ENCODE peak calls at places on chromosome 21, in six cellular contexts. One of them, this sample, is unnamed.

GRCh38 chr21:14889080-14889805 is 175.6 kb downstream of the NRIP1 start:
- DNase-seq in mammary epithelial cell: peak
- DNase-seq in K562: no peak
- DNase-seq in hepatocyte: peak
- DNase-seq in endothelial cell of umbilical vein: no peak
- DNase-seq in fibroblast of lung: peak
- DNase-seq in this sample: no peak

GRCh38 chr21:31929548-31929947 is 56.7 kb downstream of the HUNK start:
- DNase-seq in K562: no peak
- DNase-seq in fibroblast of lung: no peak
- DNase-seq in mammary epithelial cell: no peak
- DNase-seq in endothelial cell of umbilical vein: no peak
- DNase-seq in hepatocyte: no peak
- DNase-seq in this sample: no peak

GRCh38 chr21:45644041-45644906 is 749 bp downstream of the PCBP3 start:
- DNase-seq in hepatocyte: peak
- DNase-seq in K562: peak
- DNase-seq in endothelial cell of umbilical vein: no peak
- DNase-seq in fibroblast of lung: peak
- DNase-seq in mammary epithelial cell: no peak
- DNase-seq in this sample: no peak

GRCh38 chr21:33578959-33579542 is 9.4 kb downstream of the DONSON start:
- DNase-seq in hepatocyte: no peak
- DNase-seq in endothelial cell of umbilical vein: peak
- DNase-seq in K562: no peak
- DNase-seq in fibroblast of lung: peak
- DNase-seq in mammary epithelial cell: peak
- DNase-seq in this sample: no peak

GRCh38 chr21:46092026-46092764 is 5.7 kb upstream of the COL6A2 start:
- DNase-seq in K562: no peak
- DNase-seq in fibroblast of lung: peak
- DNase-seq in mammary epithelial cell: no peak
- DNase-seq in hepatocyte: peak
- DNase-seq in endothelial cell of umbilical vein: no peak
- DNase-seq in this sample: no peak

GRCh38 chr21:21046063-21046462 is 47.9 kb downstream of the NCAM2 start:
- DNase-seq in fibroblast of lung: no peak
- DNase-seq in mammary epithelial cell: no peak
- DNase-seq in K562: no peak
- DNase-seq in endothelial cell of umbilical vein: no peak
- DNase-seq in hepatocyte: no peak
- DNase-seq in this sample: no peak

GRCh38 chr21:35051287-35051818 is 2.3 kb upstream of the RUNX1 start:
- DNase-seq in K562: peak
- DNase-seq in hepatocyte: peak
- DNase-seq in mammary epithelial cell: peak
- DNase-seq in endothelial cell of umbilical vein: peak
- DNase-seq in fibroblast of lung: peak
- DNase-seq in this sample: peak

GRCh38 chr21:23247334-23247733 is 2249.1 kb downstream of the NCAM2 start:
- DNase-seq in fibroblast of lung: no peak
- DNase-seq in mammary epithelial cell: no peak
- DNase-seq in K562: no peak
- DNase-seq in endothelial cell of umbilical vein: peak
- DNase-seq in hepatocyte: no peak
- DNase-seq in this sample: peak

GRCh38 chr21:45309541-45310381 is 22.1 kb upstream of the POFUT2 start:
- DNase-seq in endothelial cell of umbilical vein: peak
- DNase-seq in mammary epithelial cell: no peak
- DNase-seq in K562: no peak
- DNase-seq in hepatocyte: no peak
- DNase-seq in fibroblast of lung: no peak
- DNase-seq in this sample: no peak

GRCh38 chr21:16891821-16892220 is 621.0 kb upstream of the CXADR start:
- DNase-seq in fibroblast of lung: peak
- DNase-seq in mammary epithelial cell: no peak
- DNase-seq in hepatocyte: no peak
- DNase-seq in endothelial cell of umbilical vein: peak
- DNase-seq in K562: no peak
- DNase-seq in this sample: no peak

GRCh38 chr21:32712043-32712442 is 15.8 kb downstream of the SYNJ1 start:
- DNase-seq in K562: no peak
- DNase-seq in mammary epithelial cell: no peak
- DNase-seq in endothelial cell of umbilical vein: no peak
- DNase-seq in fibroblast of lung: no peak
- DNase-seq in hepatocyte: no peak
- DNase-seq in this sample: no peak

GRCh38 chr21:17492415-17493168 is 20.3 kb upstream of the CXADR start:
- DNase-seq in hepatocyte: peak
- DNase-seq in mammary epithelial cell: peak
- DNase-seq in endothelial cell of umbilical vein: no peak
- DNase-seq in fibroblast of lung: no peak
- DNase-seq in K562: no peak
- DNase-seq in this sample: no peak

GRCh38 chr21:46559291-46559983 is 45.4 kb downstream of the S100B start:
- DNase-seq in K562: no peak
- DNase-seq in endothelial cell of umbilical vein: peak
- DNase-seq in hepatocyte: no peak
- DNase-seq in mammary epithelial cell: no peak
- DNase-seq in fibroblast of lung: no peak
- DNase-seq in this sample: no peak

GRCh38 chr21:39054066-39054465 is 129.2 kb downstream of the PSMG1 start:
- DNase-seq in endothelial cell of umbilical vein: no peak
- DNase-seq in hepatocyte: no peak
- DNase-seq in fibroblast of lung: no peak
- DNase-seq in K562: no peak
- DNase-seq in mammary epithelial cell: no peak
- DNase-seq in this sample: no peak

GRCh38 chr21:39057121-39057520 is 126.1 kb downstream of the PSMG1 start:
- DNase-seq in fibroblast of lung: no peak
- DNase-seq in K562: no peak
- DNase-seq in hepatocyte: no peak
- DNase-seq in endothelial cell of umbilical vein: no peak
- DNase-seq in mammary epithelial cell: no peak
- DNase-seq in this sample: no peak

GRCh38 chr21:39052718-39053117 is 130.5 kb downstream of the PSMG1 start:
- DNase-seq in K562: no peak
- DNase-seq in hepatocyte: no peak
- DNase-seq in endothelial cell of umbilical vein: no peak
- DNase-seq in fibroblast of lung: no peak
- DNase-seq in mammary epithelial cell: no peak
- DNase-seq in this sample: no peak

GRCh38 chr21:39053126-39053525 is 130.1 kb downstream of the PSMG1 start:
- DNase-seq in hepatocyte: no peak
- DNase-seq in endothelial cell of umbilical vein: no peak
- DNase-seq in fibroblast of lung: no peak
- DNase-seq in K562: no peak
- DNase-seq in mammary epithelial cell: no peak
- DNase-seq in this sample: no peak

DNA sequence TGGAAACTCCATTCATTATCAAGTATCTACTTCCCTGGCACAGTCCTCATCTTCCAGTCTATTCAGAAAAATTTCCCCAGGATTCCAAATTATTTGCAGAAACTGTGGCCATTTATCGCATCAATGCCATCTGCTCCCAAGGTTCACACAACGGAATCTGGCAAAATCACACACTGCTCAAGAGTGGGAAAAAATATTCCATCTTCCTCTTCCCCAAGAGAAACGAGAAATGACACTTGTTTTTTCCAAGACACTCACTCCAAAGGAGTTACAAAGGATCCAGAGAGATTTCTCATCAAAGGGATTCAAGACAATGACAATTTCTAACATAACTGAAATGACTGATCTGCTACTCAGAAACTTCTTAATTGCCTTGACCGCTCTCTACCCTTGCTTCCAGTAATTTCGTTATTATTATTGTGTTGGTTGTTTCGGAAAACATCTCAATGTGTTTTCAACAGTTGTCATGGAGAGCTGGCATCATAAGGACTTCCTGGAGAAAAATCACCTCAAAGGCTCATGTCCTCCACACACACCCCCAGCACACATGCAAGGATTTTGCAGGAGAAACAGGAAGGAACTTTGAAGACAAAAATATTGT is 128.0 kb downstream of the PSMG1 start:
- DNase-seq in K562: no peak
- DNase-seq in mammary epithelial cell: no peak
- DNase-seq in hepatocyte: no peak
- DNase-seq in fibroblast of lung: no peak
- DNase-seq in endothelial cell of umbilical vein: peak
- DNase-seq in this sample: no peak
- H3K27ac ChIP-seq in K562: no peak
- H3K27ac ChIP-seq in mammary epithelial cell: no peak
- H3K27ac ChIP-seq in hepatocyte: no peak
- H3K27ac ChIP-seq in fibroblast of lung: no peak
- H3K27ac ChIP-seq in endothelial cell of umbilical vein: no peak
- H3K27ac ChIP-seq in this sample: no peak

DNA sequence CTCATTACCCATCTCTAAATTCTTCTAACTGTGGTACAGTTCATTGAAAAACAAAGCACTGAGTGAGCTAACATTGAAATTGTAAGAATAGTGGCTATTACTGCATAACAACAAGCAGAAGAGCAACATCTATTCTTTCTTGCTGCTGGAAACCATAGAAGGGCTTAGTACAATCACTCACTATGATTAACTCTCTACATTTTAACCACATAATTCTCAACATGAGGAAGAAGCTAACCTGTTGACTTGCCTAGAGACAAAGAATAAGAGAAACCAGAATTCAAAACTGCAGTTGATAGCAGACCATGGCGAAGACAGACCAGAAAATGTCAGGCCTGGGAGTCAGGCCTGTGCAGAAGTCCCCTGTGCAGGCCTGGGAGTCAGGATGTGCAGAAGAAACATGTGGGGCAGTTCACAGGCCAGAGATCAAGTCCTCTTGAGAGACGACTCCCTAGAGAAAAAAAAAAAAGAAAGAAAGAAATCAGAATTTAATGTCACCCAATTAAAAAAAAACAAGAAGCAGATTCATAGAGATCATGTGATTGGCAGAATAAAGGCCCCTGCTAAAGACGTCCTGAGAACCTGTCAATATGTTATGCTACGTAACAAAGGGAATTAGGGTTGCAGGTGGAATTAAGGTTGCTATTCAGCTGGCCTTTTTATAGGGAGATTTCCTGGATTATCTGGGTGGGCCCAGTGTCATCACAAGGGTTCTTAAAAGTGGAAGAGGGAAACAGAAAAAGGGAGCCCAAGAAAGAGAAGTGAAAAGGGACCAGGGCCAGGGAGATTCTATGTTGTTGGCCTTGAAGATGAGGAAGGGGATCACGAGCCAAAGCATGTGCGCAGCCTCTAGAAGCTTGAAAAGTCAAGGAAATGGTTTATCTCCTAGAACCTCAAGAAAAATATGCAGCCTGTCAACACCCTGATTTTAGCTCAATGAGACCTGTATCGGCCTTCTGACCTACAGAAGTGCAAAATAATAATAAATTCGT is 94.9 kb downstream of the MRPL39 start:
- DNase-seq in mammary epithelial cell: no peak
- DNase-seq in K562: no peak
- DNase-seq in fibroblast of lung: no peak
- DNase-seq in endothelial cell of umbilical vein: no peak
- DNase-seq in hepatocyte: no peak
- DNase-seq in this sample: no peak
- TF ChIP-seq EZH2 in mammary epithelial cell: no peak
- TF ChIP-seq EZH2 in K562: no peak
- TF ChIP-seq EZH2 in fibroblast of lung: no peak
- TF ChIP-seq EZH2 in endothelial cell of umbilical vein: no peak
- TF ChIP-seq EZH2 in hepatocyte: no peak
- TF ChIP-seq EZH2 in this sample: no peak

GRCh38 chr21:42520628-42521253 is 7.1 kb downstream of the SLC37A1 start:
- DNase-seq in K562: peak
- DNase-seq in fibroblast of lung: no peak
- DNase-seq in endothelial cell of umbilical vein: no peak
- DNase-seq in hepatocyte: no peak
- DNase-seq in mammary epithelial cell: no peak
- DNase-seq in this sample: no peak
- TF ChIP-seq CTCF in K562: peak
- TF ChIP-seq CTCF in fibroblast of lung: peak
- TF ChIP-seq CTCF in endothelial cell of umbilical vein: no peak
- TF ChIP-seq CTCF in hepatocyte: peak
- TF ChIP-seq CTCF in mammary epithelial cell: no peak
- TF ChIP-seq CTCF in this sample: no peak

GRCh38 chr21:38495242-38495641 is 3.0 kb downstream of the ERG start:
- DNase-seq in hepatocyte: no peak
- DNase-seq in mammary epithelial cell: no peak
- DNase-seq in endothelial cell of umbilical vein: no peak
- DNase-seq in fibroblast of lung: no peak
- DNase-seq in K562: no peak
- DNase-seq in this sample: no peak

GRCh38 chr21:38494688-38495087 is 3.6 kb downstream of the ERG start:
- DNase-seq in K562: no peak
- DNase-seq in endothelial cell of umbilical vein: peak
- DNase-seq in mammary epithelial cell: no peak
- DNase-seq in fibroblast of lung: no peak
- DNase-seq in hepatocyte: no peak
- DNase-seq in this sample: no peak

GRCh38 chr21:38494254-38494648 is 4.0 kb downstream of the ERG start:
- DNase-seq in fibroblast of lung: no peak
- DNase-seq in mammary epithelial cell: no peak
- DNase-seq in endothelial cell of umbilical vein: no peak
- DNase-seq in hepatocyte: no peak
- DNase-seq in K562: no peak
- DNase-seq in this sample: no peak

GRCh38 chr21:38492002-38492401 is 6.3 kb downstream of the ERG start:
- DNase-seq in hepatocyte: no peak
- DNase-seq in mammary epithelial cell: no peak
- DNase-seq in fibroblast of lung: no peak
- DNase-seq in endothelial cell of umbilical vein: peak
- DNase-seq in K562: no peak
- DNase-seq in this sample: no peak

DNA sequence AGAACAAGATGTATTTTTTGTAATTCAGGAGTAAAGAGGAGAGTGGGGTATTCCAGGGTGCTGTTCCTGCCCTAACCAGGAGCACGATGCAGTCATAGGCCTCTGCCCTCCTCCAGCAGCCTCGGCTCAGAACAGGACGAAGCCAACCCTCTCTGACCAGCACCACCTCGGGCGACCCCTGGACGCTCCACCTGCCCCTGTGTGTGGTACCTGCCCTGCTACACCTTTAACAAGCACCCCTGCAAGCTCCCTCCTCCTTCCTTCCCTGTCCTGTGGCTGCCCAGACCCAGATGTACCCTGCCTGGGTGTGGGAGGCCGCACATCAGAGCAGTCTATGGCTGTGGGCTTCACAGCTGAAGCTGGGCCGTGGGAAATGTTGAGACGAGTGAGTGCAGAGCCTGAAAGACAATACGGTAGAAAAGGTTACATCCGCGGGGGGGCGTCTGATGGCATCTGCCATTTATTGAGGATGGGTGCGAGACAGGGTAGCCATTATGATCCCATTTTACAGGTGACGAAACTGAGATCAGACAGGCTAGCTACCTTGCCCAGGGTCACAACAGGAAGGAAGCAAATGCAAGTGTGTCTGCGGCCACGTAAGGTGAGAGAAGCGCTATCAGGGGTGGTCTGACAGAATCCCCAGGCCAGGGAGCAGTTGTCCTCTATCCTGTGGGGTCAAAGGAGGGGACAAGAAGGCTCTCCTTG is 4.6 kb downstream of the ERG start:
- DNase-seq in fibroblast of lung: no peak
- DNase-seq in mammary epithelial cell: no peak
- DNase-seq in hepatocyte: no peak
- DNase-seq in K562: no peak
- DNase-seq in endothelial cell of umbilical vein: peak
- DNase-seq in this sample: no peak
- H3K27ac ChIP-seq in fibroblast of lung: no peak
- H3K27ac ChIP-seq in mammary epithelial cell: no peak
- H3K27ac ChIP-seq in hepatocyte: no peak
- H3K27ac ChIP-seq in K562: no peak
- H3K27ac ChIP-seq in endothelial cell of umbilical vein: peak
- H3K27ac ChIP-seq in this sample: no peak